ENCODE peak calls at places on chromosomes 13 and 19, in nine cellular contexts. O is naive thymus-derived CD8-positive, alpha-beta T cell; F is hepatocyte; E is tibial nerve; Y is body of pancreas; I is small intestine; A is astrocyte of the spinal cord; M is NCI-H1105; G is occipital lobe. D is an unnamed sample.

GRCh38 chr19:16520074-16520973 is 21.9 kb downstream of the CHERP start:
- DNase-seq in Y (no peak), M (no peak), I (no peak), A (no peak), G (no peak), E (no peak), F (no peak), O (no peak), D (no peak)

GRCh38 chr19:6467384-6467783 is 3.3 kb downstream of the CRB3 start:
- DNase-seq in M (no peak), G (no peak), O (no peak), A (no peak), I (no peak), F (no peak), E (no peak), Y (no peak), D (no peak)

GRCh38 chr19:28868836-28869235 is 344.1 kb downstream of the UQCRFS1 start:
- DNase-seq in I (no peak), G (no peak), F (no peak), M (no peak), O (no peak), A (no peak), E (no peak), Y (no peak), D (no peak)

GRCh38 chr13:21934309-21934708 is 263.4 kb downstream of the FGF9 start:
- DNase-seq in I (no peak), F (no peak), E (no peak), Y (no peak), G (no peak), M (peak), A (no peak), O (no peak), D (no peak)

GRCh38 chr19:39263912-39264305 is 4.3 kb upstream of the IFNL2 start:
- DNase-seq in F (no peak), E (no peak), G (no peak), A (no peak), M (no peak), I (no peak), O (no peak), Y (peak), D (no peak)

GRCh38 chr19:46147791-46148288 is at the start of gene IGFL2:
- DNase-seq in F (peak), E (no peak), Y (no peak), I (no peak), O (no peak), M (no peak), G (no peak), A (peak), D (peak)

GRCh38 chr13:110447801-110448200 is 113.7 kb downstream of the RAB20 start:
- DNase-seq in Y (no peak), F (no peak), I (no peak), M (no peak), G (no peak), O (no peak), E (no peak), A (no peak), D (no peak)

GRCh38 chr13:44389003-44389666 is 15.5 kb downstream of the SERP2 start:
- DNase-seq in I (no peak), M (no peak), G (no peak), O (no peak), A (no peak), F (no peak), E (no peak), Y (no peak), D (no peak)

GRCh38 chr19:13692096-13692495 is 72.2 kb upstream of the MRI1 start:
- DNase-seq in E (no peak), G (peak), M (peak), Y (no peak), O (no peak), F (no peak), A (peak), I (no peak), D (peak)

GRCh38 chr13:55553736-55554135 is 1587.0 kb upstream of the PRR20A start:
- DNase-seq in G (no peak), Y (no peak), O (no peak), A (no peak), F (no peak), E (no peak), I (no peak), M (no peak), D (no peak)

GRCh38 chr19:51422053-51422448 is 4.6 kb upstream of the SIGLEC10 start:
- DNase-seq in F (peak), A (peak), E (peak), Y (peak), O (peak), M (no peak), G (peak), I (peak), D (peak)

GRCh38 chr19:42175952-42176648 is 41.4 kb downstream of the DEDD2 start:
- DNase-seq in A (peak), I (no peak), E (no peak), O (peak), F (peak), M (peak), Y (no peak), G (peak), D (no peak)

GRCh38 chr13:27966641-27967202 is 2.4 kb downstream of the CDX2 start:
- DNase-seq in A (no peak), M (no peak), E (no peak), G (no peak), Y (no peak), O (no peak), I (peak), F (no peak), D (no peak)

GRCh38 chr13:80399340-80400163 is 58.6 kb upstream of the SPRY2 start:
- DNase-seq in A (no peak), I (peak), F (peak), G (no peak), E (no peak), Y (no peak), M (no peak), O (no peak), D (no peak)

GRCh38 chr19:46503848-46504453 is 8.3 kb upstream of the PNMA8B start:
- DNase-seq in E (no peak), F (no peak), A (no peak), I (no peak), M (no peak), Y (no peak), G (no peak), O (no peak), D (no peak)

GRCh38 chr19:40646564-40647254 is 43.7 kb downstream of the NUMBL start:
- DNase-seq in G (no peak), O (no peak), E (no peak), F (no peak), I (no peak), A (no peak), Y (no peak), M (no peak), D (no peak)

GRCh38 chr19:48560095-48560530 is 8.1 kb downstream of the SULT2B1 start:
- DNase-seq in E (no peak), I (no peak), Y (no peak), O (no peak), M (no peak), G (no peak), A (no peak), F (no peak), D (no peak)

GRCh38 chr19:50798116-50798942 is 8.1 kb downstream of the ACP4 start:
- DNase-seq in I (no peak), E (no peak), G (no peak), A (no peak), Y (no peak), O (no peak), F (no peak), M (no peak), D (no peak)

D was measured in HT1080.